ENCODE peak calls at places on chromosome 17, in nine cellular contexts. T is HL-60, F is stomach, I is cardiac muscle cell, Z is neural crest cell, W is H9, O is endothelial cell of umbilical vein, U is heart left ventricle, H is HCT116. Q is an unnamed sample.

GRCh38 chr17:39836117-39836516 is 28.0 kb downstream of the IKZF3 start:
- DNase-seq in T (no peak), F (no peak), I (no peak), Z (no peak), W (no peak), O (no peak), U (no peak), H (no peak), Q (no peak)

GRCh38 chr17:74750327-74751069 is 2.1 kb downstream of the NHERF1 start:
- DNase-seq in T (no peak), F (peak), I (no peak), Z (no peak), W (no peak), O (no peak), U (peak), H (no peak), Q (no peak)

GRCh38 chr17:3546997-3547396 is 10.6 kb downstream of the TRPV3 start:
- DNase-seq in T (no peak), F (no peak), I (no peak), Z (no peak), W (peak), O (no peak), U (no peak), H (no peak), Q (no peak)

GRCh38 chr17:81276781-81277180 is 18.3 kb downstream of the SLC38A10 start:
- DNase-seq in T (no peak), F (no peak), I (no peak), Z (no peak), W (no peak), O (no peak), U (no peak), H (no peak), Q (no peak)

GRCh38 chr17:81033535-81034167 is 1.3 kb upstream of the BAIAP2 start:
- DNase-seq in T (no peak), F (no peak), I (no peak), Z (no peak), W (no peak), O (peak), U (peak), H (no peak), Q (no peak)

GRCh38 chr17:6551909-6552768 is 4.2 kb downstream of the PITPNM3 start:
- DNase-seq in T (no peak), F (peak), I (no peak), Z (no peak), W (no peak), O (no peak), U (no peak), H (no peak), Q (no peak)

GRCh38 chr17:46053911-46054534 is 55.0 kb downstream of the STH start:
- DNase-seq in T (no peak), F (no peak), I (no peak), Z (no peak), W (no peak), O (no peak), U (no peak), H (no peak), Q (no peak)

GRCh38 chr17:77501101-77501566 is 360.4 kb downstream of the SEC14L1 start:
- DNase-seq in T (no peak), F (no peak), I (peak), Z (no peak), W (no peak), O (no peak), U (peak), H (no peak), Q (no peak)

GRCh38 chr17:13593021-13593751 is 8.5 kb downstream of the HS3ST3A1 start:
- DNase-seq in T (no peak), F (no peak), I (no peak), Z (no peak), W (no peak), O (no peak), U (no peak), H (no peak), Q (no peak)

GRCh38 chr17:31674305-31674704 is 184.7 kb downstream of the COPRS start:
- DNase-seq in T (no peak), F (no peak), I (peak), Z (no peak), W (no peak), O (no peak), U (no peak), H (no peak), Q (no peak)

GRCh38 chr17:39141294-39141693 is 10.1 kb downstream of the PLXDC1 start:
- DNase-seq in T (no peak), F (no peak), I (no peak), Z (no peak), W (no peak), O (no peak), U (no peak), H (no peak), Q (no peak)

GRCh38 chr17:74249966-74250365 is 24.1 kb upstream of the DNAI2 start:
- DNase-seq in T (no peak), F (no peak), I (no peak), Z (no peak), W (no peak), O (no peak), U (no peak), H (no peak), Q (no peak)

GRCh38 chr17:79933863-79934652 is 94.8 kb upstream of the CBX4 start:
- DNase-seq in T (peak), F (peak), I (no peak), Z (no peak), W (no peak), O (peak), U (no peak), H (no peak), Q (no peak)

GRCh38 chr17:28701987-28702751 is 9.5 kb downstream of the PROCA1 start:
- DNase-seq in T (no peak), F (no peak), I (no peak), Z (no peak), W (no peak), O (no peak), U (no peak), H (no peak), Q (no peak)

GRCh38 chr17:67613961-67614360 is 103.8 kb upstream of the NOL11 start:
- DNase-seq in T (no peak), F (no peak), I (no peak), Z (no peak), W (no peak), O (no peak), U (no peak), H (no peak), Q (no peak)

GRCh38 chr17:35257080-35257701 is 14.3 kb downstream of the SLFN5 start:
- DNase-seq in T (no peak), F (peak), I (peak), Z (no peak), W (no peak), O (peak), U (no peak), H (peak), Q (no peak)

GRCh38 chr17:66469890-66470289 is 167.5 kb downstream of the PRKCA start:
- DNase-seq in T (no peak), F (no peak), I (no peak), Z (no peak), W (no peak), O (no peak), U (no peak), H (no peak), Q (no peak)

GRCh38 chr17:2701996-2702741 is 9.4 kb downstream of the CLUH start:
- DNase-seq in T (no peak), F (no peak), I (no peak), Z (no peak), W (no peak), O (no peak), U (peak), H (no peak), Q (no peak)

GRCh38 chr17:7060165-7060890 is 16.4 kb upstream of the SLC16A11 start:
- DNase-seq in T (no peak), F (peak), I (peak), Z (no peak), W (no peak), O (peak), U (no peak), H (peak), Q (peak)

DNA sequence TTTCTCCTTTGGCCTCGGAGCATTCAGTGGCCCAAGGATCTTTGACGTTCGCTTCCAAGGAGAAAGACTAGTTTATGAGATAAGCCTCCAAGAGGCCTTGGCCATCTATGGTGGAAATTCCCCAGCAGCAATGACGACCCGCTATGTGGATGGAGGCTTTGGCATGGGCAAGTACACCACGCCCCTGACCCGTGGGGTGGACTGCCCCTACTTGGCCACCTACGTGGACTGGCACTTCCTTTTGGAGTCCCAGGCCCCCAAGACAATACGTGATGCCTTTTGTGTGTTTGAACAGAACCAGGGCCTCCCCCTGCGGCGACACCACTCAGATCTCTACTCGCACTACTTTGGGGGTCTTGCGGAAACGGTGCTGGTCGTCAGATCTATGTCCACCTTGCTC is 1.4 kb downstream of the AOC3 start:
- DNase-seq in T (no peak), F (no peak), I (no peak), Z (no peak), W (no peak), O (no peak), U (no peak), H (no peak), Q (no peak)
- TF ChIP-seq CTCF in T (no peak), F (no peak), I (no peak), Z (no peak), W (no peak), O (no peak), U (no peak), H (no peak), Q (no peak)

DNA sequence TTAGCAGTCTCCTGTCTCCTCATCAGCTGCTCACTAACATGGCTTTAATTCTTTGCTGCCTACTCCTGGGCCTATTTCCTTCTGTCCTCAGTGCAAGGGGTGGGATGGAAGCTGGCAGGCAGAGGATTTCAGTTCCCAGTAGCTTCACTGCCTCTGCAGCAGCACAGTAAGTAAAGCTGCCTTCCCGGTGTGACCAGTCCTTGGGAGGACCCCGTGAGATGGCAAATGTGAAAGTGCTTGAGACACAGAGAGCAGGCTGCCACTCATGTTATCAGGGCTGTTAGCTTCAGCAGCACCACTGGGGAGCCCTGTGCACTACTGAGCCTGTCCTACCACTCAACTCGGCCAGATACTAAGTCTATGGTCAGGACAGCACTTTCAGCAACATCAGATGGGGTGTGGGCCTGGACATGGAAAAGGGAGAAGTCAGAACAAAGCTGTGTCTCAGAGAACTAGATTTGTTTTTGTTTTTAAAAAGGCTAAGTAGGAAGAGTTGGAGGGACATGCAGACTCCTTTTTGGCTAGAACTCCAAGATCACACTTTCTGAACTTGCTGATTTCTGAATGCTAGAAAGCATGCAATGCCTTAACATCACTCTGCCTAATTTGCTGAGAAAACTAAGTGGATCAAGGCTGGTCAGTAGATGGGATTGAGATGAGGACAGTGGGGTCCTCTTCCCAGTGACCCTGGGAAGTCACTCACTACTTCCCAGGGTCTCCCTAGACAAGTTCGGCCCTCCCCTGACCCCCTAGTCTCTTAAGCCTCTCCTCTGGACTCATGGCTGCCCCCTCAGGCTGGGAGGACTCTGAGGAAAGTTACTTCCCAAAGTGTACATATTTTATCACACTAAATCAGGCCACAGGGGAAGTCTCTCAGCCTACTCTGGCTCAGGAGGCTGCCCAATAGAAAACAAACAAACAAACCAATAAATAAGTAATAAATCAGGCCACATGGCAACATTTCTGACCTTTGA is 1.1 kb downstream of the ACSF2 start:
- DNase-seq in T (no peak), F (peak), I (peak), Z (no peak), W (peak), O (peak), U (no peak), H (peak), Q (no peak)
- TF ChIP-seq CTCF in T (no peak), F (no peak), I (peak), Z (peak), W (peak), O (no peak), U (no peak), H (peak), Q (peak)

DNA sequence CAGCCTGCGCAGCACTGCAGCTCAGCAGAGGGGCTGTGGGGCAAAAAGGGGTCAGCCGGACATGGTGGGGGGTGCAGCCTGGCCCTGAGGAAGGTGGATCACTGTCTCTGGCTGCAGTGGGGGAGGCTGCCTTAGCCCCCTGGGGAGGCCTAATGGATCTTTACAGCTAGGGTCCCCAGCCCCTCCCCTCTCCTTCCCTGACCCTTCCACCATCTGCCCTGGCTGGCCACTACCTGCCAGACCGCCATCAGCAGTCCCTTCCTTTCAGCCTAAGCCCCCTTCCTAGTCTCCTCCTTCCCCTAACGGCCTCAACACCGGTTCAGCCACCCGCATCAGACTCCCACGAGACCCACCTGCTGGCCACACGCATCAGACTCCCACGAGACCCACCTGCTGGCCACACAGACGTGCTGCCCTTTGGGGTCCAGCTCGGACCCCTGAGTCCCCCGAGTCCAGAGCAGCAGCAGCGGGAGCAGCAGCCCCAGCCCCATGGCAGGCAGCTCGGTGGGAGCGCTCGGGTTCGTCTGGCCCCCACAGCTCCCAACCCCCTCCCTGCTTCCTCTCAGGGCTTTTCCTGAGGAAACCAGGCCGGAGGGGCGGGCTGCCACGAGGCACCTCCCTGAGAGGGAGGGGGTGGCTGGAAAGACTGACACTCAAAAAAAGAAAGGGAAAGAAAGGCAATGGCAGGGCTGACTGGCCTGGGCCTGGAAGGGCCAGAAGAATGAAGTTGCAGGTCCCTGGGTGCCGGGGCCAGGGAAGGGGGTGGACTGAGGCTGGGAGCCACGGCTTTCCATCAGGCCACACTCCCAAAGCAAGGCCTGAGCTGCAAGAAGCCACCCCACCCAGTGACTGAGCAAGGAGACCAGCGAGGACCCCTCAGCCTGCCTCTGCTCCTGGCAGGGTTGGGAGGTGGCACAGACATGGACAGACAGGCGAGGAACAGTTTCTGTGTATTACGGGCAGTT is at the start of gene SCARF1:
- DNase-seq in T (no peak), F (no peak), I (no peak), Z (no peak), W (peak), O (peak), U (peak), H (no peak), Q (no peak)
- TF ChIP-seq CTCF in T (no peak), F (no peak), I (no peak), Z (no peak), W (no peak), O (peak), U (no peak), H (no peak), Q (no peak)

GRCh38 chr17:62986549-62986948 is 20.5 kb downstream of the TANC2 start:
- DNase-seq in T (no peak), F (no peak), I (no peak), Z (no peak), W (no peak), O (no peak), U (no peak), H (no peak), Q (no peak)

GRCh38 chr17:62984801-62985200 is 18.8 kb downstream of the TANC2 start:
- DNase-seq in T (no peak), F (no peak), I (no peak), Z (no peak), W (no peak), O (no peak), U (no peak), H (no peak), Q (no peak)

GRCh38 chr17:62981933-62982332 is 15.9 kb downstream of the TANC2 start:
- DNase-seq in T (no peak), F (no peak), I (no peak), Z (no peak), W (no peak), O (no peak), U (no peak), H (no peak), Q (no peak)

DNA sequence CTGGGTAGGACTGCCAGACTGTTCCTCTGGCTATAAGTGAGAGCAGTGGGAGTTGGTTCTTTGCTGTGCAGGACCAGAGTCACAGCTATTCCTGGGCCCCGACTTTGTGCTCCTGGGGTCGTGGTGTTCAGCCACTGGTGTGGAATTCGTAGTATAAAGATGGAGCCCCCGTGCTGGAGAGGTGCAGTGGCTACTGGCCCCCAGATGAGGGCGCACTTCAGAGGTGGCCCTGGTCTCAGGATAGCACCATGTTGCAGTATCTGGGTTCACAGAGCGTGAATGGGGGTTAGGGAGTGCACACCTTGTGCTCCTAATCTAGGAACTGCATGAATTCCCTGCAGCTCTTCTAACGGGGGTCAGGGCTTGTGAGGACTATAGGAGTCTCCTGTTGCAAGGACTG is 21.1 kb downstream of the TANC2 start:
- DNase-seq in T (no peak), F (no peak), I (no peak), Z (no peak), W (peak), O (no peak), U (no peak), H (no peak), Q (no peak)
- TF ChIP-seq CTCF in T (no peak), F (no peak), I (peak), Z (peak), W (peak), O (peak), U (peak), H (peak), Q (peak)

Q was measured in kidney epithelial cell.